ENCODE peak calls at places on chromosomes 2 and 18, in five cellular contexts. X is H1, O is K562, S is suprapubic skin, Q is GM23338. D is an unnamed sample.

GRCh38 chr2:25265802-25266201 is 75.9 kb downstream of the DNMT3A start:
- DNase-seq in X (no peak), O (peak), S (no peak), Q (no peak), D (no peak)

GRCh38 chr2:16247371-16248177 is 307.2 kb downstream of the MYCN start:
- DNase-seq in X (no peak), O (no peak), S (no peak), Q (no peak), D (no peak)

GRCh38 chr2:239168575-239168974 is 232.2 kb downstream of the HDAC4 start:
- DNase-seq in X (no peak), O (no peak), S (peak), Q (no peak), D (no peak)

GRCh38 chr18:9736445-9736844 is 28.3 kb downstream of the RAB31 start:
- DNase-seq in X (no peak), O (no peak), S (no peak), Q (no peak), D (no peak)

GRCh38 chr18:23629444-23629946 is 33.2 kb downstream of the ANKRD29 start:
- DNase-seq in X (no peak), O (no peak), S (no peak), Q (no peak), D (peak)

GRCh38 chr18:11759456-11759855 is 70.4 kb downstream of the GNAL start:
- DNase-seq in X (no peak), O (no peak), S (no peak), Q (no peak), D (no peak)

GRCh38 chr18:58398648-58399398 is 230.1 kb downstream of the ALPK2 start:
- DNase-seq in X (no peak), O (no peak), S (no peak), Q (no peak), D (no peak)

GRCh38 chr2:205694256-205694655 is 12.0 kb downstream of the NRP2 start:
- DNase-seq in X (no peak), O (no peak), S (no peak), Q (no peak), D (no peak)

GRCh38 chr2:69716555-69717120 is 25.3 kb upstream of the ANXA4 start:
- DNase-seq in X (no peak), O (no peak), S (no peak), Q (no peak), D (no peak)

GRCh38 chr18:7259482-7259881 is 28.6 kb downstream of the LRRC30 start:
- DNase-seq in X (no peak), O (no peak), S (no peak), Q (no peak), D (no peak)

GRCh38 chr2:224565452-224566035 is 19.6 kb downstream of the CUL3 start:
- DNase-seq in X (no peak), O (no peak), S (no peak), Q (no peak), D (no peak)

GRCh38 chr2:154439156-154439555 is 259.3 kb upstream of the KCNJ3 start:
- DNase-seq in X (no peak), O (no peak), S (no peak), Q (no peak), D (no peak)

GRCh38 chr18:24964213-24964612 is 387.8 kb downstream of the ZNF521 start:
- DNase-seq in X (no peak), O (no peak), S (no peak), Q (peak), D (no peak)

GRCh38 chr2:152627010-152627957 is 90.0 kb downstream of the PRPF40A start:
- DNase-seq in X (no peak), O (no peak), S (no peak), Q (peak), D (no peak)

GRCh38 chr2:128321421-128321775 is 2.7 kb upstream of the HS6ST1 start:
- DNase-seq in X (no peak), O (no peak), S (peak), Q (no peak), D (no peak)

GRCh38 chr2:128323501-128323931 is 4.8 kb upstream of the HS6ST1 start:
- DNase-seq in X (no peak), O (no peak), S (peak), Q (no peak), D (peak)

GRCh38 chr2:128322651-128323491 is 4.2 kb upstream of the HS6ST1 start:
- DNase-seq in X (no peak), O (no peak), S (peak), Q (peak), D (peak)

GRCh38 chr2:128320609-128321420 is 2.1 kb upstream of the HS6ST1 start:
- DNase-seq in X (no peak), O (no peak), S (peak), Q (no peak), D (no peak)

DNA sequence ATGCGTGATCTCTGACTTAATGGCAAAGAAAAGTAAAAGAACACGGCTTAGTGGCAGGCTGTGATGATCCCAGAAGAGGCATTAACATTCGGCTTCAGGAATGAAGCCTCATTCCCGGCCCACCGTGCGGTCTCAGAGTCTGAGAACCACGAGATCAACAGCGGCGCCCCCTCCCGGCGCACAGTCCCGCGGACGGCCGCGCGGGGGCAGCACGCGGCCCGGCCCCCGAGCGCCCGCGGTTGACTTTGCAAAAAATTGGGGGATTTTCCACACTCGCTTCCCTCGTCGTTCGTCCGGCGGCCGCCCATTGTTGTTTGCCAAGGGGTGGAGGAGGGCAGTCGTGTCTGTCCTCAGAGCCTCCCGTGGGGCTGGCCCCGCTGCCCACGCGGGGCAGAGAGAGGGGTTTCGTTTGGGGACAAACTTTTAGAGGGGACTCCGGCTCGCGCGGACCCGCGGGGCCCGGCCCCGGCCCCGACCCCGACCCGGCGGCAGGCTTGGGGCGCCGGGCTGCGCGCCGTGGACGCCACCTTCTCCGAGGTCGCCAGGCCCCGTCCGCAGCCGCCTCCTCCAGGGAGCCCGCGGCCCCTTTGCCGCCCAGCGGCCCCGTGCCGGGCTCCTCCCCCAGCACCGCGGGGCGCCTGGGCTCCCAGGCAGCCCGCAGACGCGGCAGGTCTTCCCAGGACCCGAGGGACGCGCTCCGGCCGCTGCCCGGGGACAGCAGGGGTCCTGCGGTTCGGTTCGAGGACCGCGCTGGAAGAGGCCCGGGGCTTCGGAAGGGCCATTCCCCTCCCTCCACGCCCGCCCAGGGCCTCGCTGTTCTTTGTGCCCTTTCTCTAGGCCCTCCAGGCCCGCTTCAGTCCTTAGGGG is 3.3 kb upstream of the HS6ST1 start:
- DNase-seq in X (peak), O (peak), S (peak), Q (peak), D (peak)
- H3K4me3 ChIP-seq in X (peak), O (peak), S (peak), Q (peak), D (peak)

GRCh38 chr2:136214284-136214683 is 96.3 kb upstream of the CXCR4 start:
- DNase-seq in X (no peak), O (no peak), S (no peak), Q (no peak), D (no peak)
- TF ChIP-seq POLR2AphosphoS5 in X (no peak), O (no peak), S (no peak), Q (no peak), D (peak)

DNA sequence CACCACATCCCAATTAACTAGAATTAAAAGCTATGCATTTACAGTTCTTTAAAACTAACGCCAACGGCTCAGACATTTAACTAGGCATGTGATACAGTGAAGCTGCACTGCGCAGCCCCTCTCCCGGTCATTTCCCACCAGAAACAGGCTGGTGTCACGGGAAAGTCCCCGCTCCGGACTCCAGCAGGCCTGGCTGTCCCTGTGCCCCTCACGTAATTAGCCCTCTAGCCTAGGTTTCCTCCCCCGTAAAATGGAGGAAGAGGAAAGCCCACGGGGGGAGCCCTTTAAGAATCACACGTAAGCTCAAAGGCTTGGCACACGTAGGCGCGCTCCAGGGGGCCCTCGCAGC is 47.9 kb downstream of the KCNIP3 start:
- DNase-seq in X (no peak), O (no peak), S (no peak), Q (no peak), D (peak)
- H3K4me3 ChIP-seq in X (no peak), O (no peak), S (peak), Q (peak), D (peak)

GRCh38 chr2:841036-841435 is 109.6 kb upstream of the SNTG2 start:
- DNase-seq in X (no peak), O (no peak), S (no peak), Q (no peak), D (no peak)
- TF ChIP-seq POLR2AphosphoS5 in X (no peak), O (no peak), S (no peak), Q (no peak), D (no peak)

D was measured in stomach.